ENCODE peak calls at places on chromosomes 11 and 22, in nine cellular contexts. H is Peyer's patch; V is NB4; S is epithelial cell of prostate; X is body of pancreas; K is activated B cell treated with CpG ODN at 0.5 μM for 24 hours; Y is COR-L47; Q is LoVo; R is stimulated activated naive CD8-positive, alpha-beta T cell treated with anti-CD3 and anti-CD28 coated beads, Interleukin-15, amount 100 ng/mL, for 72 hours. E is an unnamed sample.

GRCh38 chr11:83063073-83063754 is 8.5 kb downstream of the RAB30 start:
- DNase-seq in H (no peak), V (peak), S (no peak), X (no peak), K (no peak), Y (no peak), Q (peak), R (no peak), E (no peak)

GRCh38 chr22:32695451-32695891 is 106.0 kb upstream of the TIMP3 start:
- DNase-seq in H (peak), V (no peak), S (no peak), X (no peak), K (no peak), Y (no peak), Q (peak), R (no peak), E (no peak)

GRCh38 chr11:127044535-127044934 is 44.0 kb upstream of the KIRREL3 start:
- DNase-seq in H (no peak), V (no peak), S (no peak), X (no peak), K (no peak), Y (no peak), Q (no peak), R (no peak), E (no peak)

GRCh38 chr11:68165601-68166000 is 44.4 kb upstream of the CHKA start:
- DNase-seq in H (no peak), V (no peak), S (no peak), X (no peak), K (no peak), Y (no peak), Q (no peak), R (no peak), E (no peak)

GRCh38 chr22:48869788-48870187 is 957.9 kb downstream of the BRD1 start:
- DNase-seq in H (no peak), V (no peak), S (no peak), X (no peak), K (no peak), Y (no peak), Q (no peak), R (no peak), E (no peak)

GRCh38 chr11:7098235-7098832 is 9.5 kb downstream of the RBMXL2 start:
- DNase-seq in H (no peak), V (peak), S (peak), X (peak), K (no peak), Y (peak), Q (peak), R (peak), E (peak)

GRCh38 chr11:112023104-112023503 is 2.1 kb upstream of the DLAT start:
- DNase-seq in H (no peak), V (peak), S (no peak), X (no peak), K (no peak), Y (peak), Q (no peak), R (no peak), E (no peak)

GRCh38 chr11:129795089-129795488 is 20.6 kb upstream of the TMEM45B start:
- DNase-seq in H (no peak), V (no peak), S (no peak), X (no peak), K (no peak), Y (no peak), Q (no peak), R (no peak), E (no peak)

GRCh38 chr11:81476345-81476744 is 1257.3 kb downstream of the FAM181B start:
- DNase-seq in H (no peak), V (no peak), S (no peak), X (no peak), K (no peak), Y (no peak), Q (no peak), R (no peak), E (no peak)

GRCh38 chr11:105226062-105226461 is 86.5 kb upstream of the CARD18 start:
- DNase-seq in H (no peak), V (no peak), S (no peak), X (no peak), K (no peak), Y (no peak), Q (no peak), R (no peak), E (no peak)

GRCh38 chr22:49925525-49926128 is 7.2 kb downstream of the CRELD2 start:
- DNase-seq in H (peak), V (no peak), S (no peak), X (no peak), K (peak), Y (no peak), Q (no peak), R (peak), E (no peak)

GRCh38 chr11:64874308-64874707 is 4.1 kb downstream of the EHD1 start:
- DNase-seq in H (peak), V (no peak), S (no peak), X (no peak), K (no peak), Y (no peak), Q (no peak), R (no peak), E (no peak)

GRCh38 chr22:41099036-41099435 is 6.6 kb downstream of the EP300 start:
- DNase-seq in H (no peak), V (no peak), S (no peak), X (no peak), K (no peak), Y (no peak), Q (no peak), R (no peak), E (no peak)

GRCh38 chr11:63765688-63766241 is 2.8 kb downstream of the ZFTA start:
- DNase-seq in H (no peak), V (no peak), S (no peak), X (no peak), K (no peak), Y (no peak), Q (no peak), R (no peak), E (no peak)

GRCh38 chr11:2592559-2593392 is 107.0 kb downstream of the KCNQ1OT1 start:
- DNase-seq in H (peak), V (no peak), S (no peak), X (no peak), K (no peak), Y (no peak), Q (no peak), R (no peak), E (no peak)

GRCh38 chr11:98701541-98701940 is 319.2 kb upstream of the CNTN5 start:
- DNase-seq in H (no peak), V (no peak), S (no peak), X (no peak), K (no peak), Y (no peak), Q (no peak), R (no peak), E (no peak)

GRCh38 chr22:24171822-24172221 is 9.5 kb upstream of the SUSD2 start:
- DNase-seq in H (no peak), V (no peak), S (no peak), X (no peak), K (no peak), Y (no peak), Q (no peak), R (no peak), E (no peak)

GRCh38 chr11:105613183-105613582 is 3.3 kb downstream of the GRIA4 start:
- DNase-seq in H (no peak), V (no peak), S (no peak), X (no peak), K (no peak), Y (no peak), Q (no peak), R (no peak), E (no peak)

GRCh38 chr11:47765086-47765485 is 2.1 kb downstream of the FNBP4 start:
- DNase-seq in H (peak), V (no peak), S (no peak), X (no peak), K (no peak), Y (no peak), Q (no peak), R (no peak), E (no peak)

GRCh38 chr11:94043241-94043640 is 22.1 kb downstream of the HEPHL1 start:
- DNase-seq in H (no peak), V (no peak), S (no peak), X (no peak), K (no peak), Y (no peak), Q (no peak), R (no peak), E (no peak)

GRCh38 chr22:37448521-37449150 is 21.4 kb upstream of the ELFN2 start:
- DNase-seq in H (no peak), V (no peak), S (no peak), X (no peak), K (no peak), Y (peak), Q (no peak), R (no peak), E (no peak)

GRCh38 chr11:61695917-61696316 is 15.7 kb downstream of the DAGLA start:
- DNase-seq in H (peak), V (peak), S (peak), X (peak), K (peak), Y (no peak), Q (no peak), R (peak), E (no peak)

GRCh38 chr11:63761870-63762661 is 6.5 kb downstream of the ZFTA start:
- DNase-seq in H (no peak), V (peak), S (no peak), X (no peak), K (no peak), Y (no peak), Q (no peak), R (no peak), E (no peak)

GRCh38 chr11:130815921-130816320 is 100.4 kb downstream of the SNX19 start:
- DNase-seq in H (no peak), V (no peak), S (no peak), X (no peak), K (no peak), Y (no peak), Q (no peak), R (no peak), E (no peak)

GRCh38 chr22:32733196-32733595 is 68.3 kb upstream of the TIMP3 start:
- DNase-seq in H (no peak), V (no peak), S (no peak), X (no peak), K (no peak), Y (no peak), Q (no peak), R (no peak), E (no peak)

GRCh38 chr22:48973694-48974041 is 854.0 kb downstream of the BRD1 start:
- DNase-seq in H (no peak), V (no peak), S (no peak), X (no peak), K (no peak), Y (no peak), Q (no peak), R (no peak), E (no peak)

GRCh38 chr11:64490562-64491216 is 100.3 kb upstream of the SLC22A12 start:
- DNase-seq in H (no peak), V (no peak), S (no peak), X (no peak), K (no peak), Y (no peak), Q (no peak), R (no peak), E (no peak)

GRCh38 chr22:35442471-35442870 is 42.5 kb downstream of the MCM5 start:
- DNase-seq in H (no peak), V (no peak), S (no peak), X (no peak), K (no peak), Y (no peak), Q (no peak), R (no peak), E (no peak)

GRCh38 chr22:26756675-26757293 is 99.4 kb downstream of the MIAT start:
- DNase-seq in H (peak), V (peak), S (no peak), X (peak), K (peak), Y (peak), Q (no peak), R (peak), E (peak)

GRCh38 chr11:11152877-11153276 is 200.2 kb downstream of the CSNK2A3 start:
- DNase-seq in H (no peak), V (no peak), S (no peak), X (no peak), K (no peak), Y (no peak), Q (no peak), R (no peak), E (no peak)

GRCh38 chr11:61919841-61920631 is 2.7 kb upstream of the RAB3IL1 start:
- DNase-seq in H (no peak), V (no peak), S (no peak), X (no peak), K (peak), Y (no peak), Q (no peak), R (no peak), E (no peak)

GRCh38 chr11:69339916-69340565 is 46.1 kb downstream of the MYEOV start:
- DNase-seq in H (no peak), V (no peak), S (no peak), X (no peak), K (no peak), Y (no peak), Q (no peak), R (no peak), E (no peak)

GRCh38 chr11:12693485-12694181 is 19.4 kb downstream of the TEAD1 start:
- DNase-seq in H (peak), V (peak), S (peak), X (peak), K (no peak), Y (peak), Q (peak), R (no peak), E (peak)

GRCh38 chr22:25051073-25051472 is 98.6 kb downstream of the KIAA1671 start:
- DNase-seq in H (no peak), V (peak), S (no peak), X (no peak), K (no peak), Y (no peak), Q (no peak), R (no peak), E (no peak)

E was measured in NCI-H2029.